ENCODE peak calls at places on chromosomes 3 and 15, in seven cellular contexts. E, Z, C, S, A, Y and X are unnamed samples.

GRCh38 chr3:32366638-32367368 is 24.9 kb upstream of the CMTM7 start:
- DNase-seq in E (no peak), A (no peak), C (no peak), Y (no peak), S (no peak), Z (no peak), X (no peak)

GRCh38 chr15:31932581-31932980 is 97.7 kb upstream of the CHRNA7 start:
- DNase-seq in Y (no peak), Z (no peak), A (no peak), E (no peak), S (no peak), C (no peak), X (no peak)

GRCh38 chr3:196788509-196788908 is 48.9 kb downstream of the PAK2 start:
- DNase-seq in Y (no peak), E (no peak), A (no peak), Z (no peak), S (no peak), C (no peak), X (no peak)

GRCh38 chr3:156817931-156818765 is 8.0 kb upstream of the LEKR1 start:
- DNase-seq in S (no peak), A (no peak), Y (no peak), E (no peak), Z (no peak), C (no peak), X (no peak)

GRCh38 chr3:41434781-41435180 is 235.5 kb downstream of the CTNNB1 start:
- DNase-seq in Y (no peak), E (no peak), A (no peak), C (no peak), Z (no peak), S (no peak), X (no peak)

GRCh38 chr15:48592221-48592731 is 53.2 kb downstream of the FBN1 start:
- DNase-seq in S (no peak), C (no peak), Z (peak), Y (peak), E (no peak), A (no peak), X (no peak)

GRCh38 chr15:69081310-69082004 is 67.0 kb downstream of the NOX5 start:
- DNase-seq in Y (no peak), A (peak), C (no peak), E (peak), S (no peak), Z (no peak), X (no peak)

GRCh38 chr15:75578206-75578947 is 738 bp downstream of the PTPN9 start:
- DNase-seq in A (peak), Z (no peak), C (no peak), Y (peak), S (peak), E (peak), X (no peak)

GRCh38 chr3:38397320-38397719 is 50.7 kb downstream of the XYLB start:
- DNase-seq in C (no peak), E (no peak), Y (peak), S (peak), A (no peak), Z (no peak), X (no peak)

GRCh38 chr3:176867681-176868663 is 329.3 kb downstream of the TBL1XR1 start:
- DNase-seq in Z (no peak), S (no peak), C (no peak), Y (peak), E (no peak), A (no peak), X (no peak)

GRCh38 chr3:2923390-2923789 is 186.8 kb downstream of the IL5RA start:
- DNase-seq in S (no peak), C (no peak), A (no peak), Y (peak), Z (no peak), E (no peak), X (no peak)

GRCh38 chr3:32360514-32360869 is 31.2 kb upstream of the CMTM7 start:
- DNase-seq in A (no peak), Y (no peak), C (no peak), Z (no peak), S (no peak), E (no peak), X (no peak)

GRCh38 chr15:80619677-80620076 is 75.4 kb upstream of the ABHD17C start:
- DNase-seq in Z (no peak), E (no peak), A (no peak), C (no peak), S (no peak), Y (peak), X (no peak)

GRCh38 chr3:138544546-138544945 is 49.5 kb downstream of the CEP70 start:
- DNase-seq in S (no peak), E (no peak), A (no peak), Y (no peak), Z (no peak), C (no peak), X (no peak)
- TF ChIP-seq CTCF in S (no peak), E (no peak), A (no peak), Y (no peak), Z (no peak), C (no peak), X (no peak)

GRCh38 chr15:70775160-70775559 is 11.8 kb upstream of the UACA start:
- DNase-seq in C (peak), S (no peak), A (no peak), Z (no peak), Y (no peak), E (no peak), X (no peak)

GRCh38 chr15:70772402-70772801 is 9.0 kb upstream of the UACA start:
- DNase-seq in C (no peak), A (no peak), Z (no peak), S (no peak), E (no peak), Y (no peak), X (no peak)

GRCh38 chr15:70781236-70781635 is 17.9 kb upstream of the UACA start:
- DNase-seq in E (no peak), S (no peak), C (no peak), A (no peak), Y (no peak), Z (no peak), X (no peak)

GRCh38 chr15:70778258-70779076 is 15.1 kb upstream of the UACA start:
- DNase-seq in S (no peak), A (no peak), E (no peak), Z (peak), Y (peak), C (peak), X (no peak)

GRCh38 chr15:70777156-70777926 is 14.0 kb upstream of the UACA start:
- DNase-seq in Z (no peak), Y (no peak), A (no peak), S (peak), E (no peak), C (no peak), X (no peak)
- H3K27ac ChIP-seq in Z (no peak), Y (no peak), A (no peak), S (no peak), E (peak), C (peak), X (no peak)

GRCh38 chr3:45654344-45654934 is 34.8 kb upstream of the SACM1L start:
- DNase-seq in E (peak), Y (no peak), C (no peak), Z (no peak), A (no peak), S (peak), X (no peak)

GRCh38 chr3:45657853-45658252 is 31.3 kb upstream of the SACM1L start:
- DNase-seq in A (no peak), C (no peak), E (no peak), Z (no peak), S (no peak), Y (no peak), X (no peak)

GRCh38 chr3:45659661-45660566 is 29.3 kb upstream of the SACM1L start:
- DNase-seq in C (peak), E (peak), A (peak), Y (peak), S (peak), Z (peak), X (no peak)

GRCh38 chr3:45655906-45656305 is 33.3 kb upstream of the SACM1L start:
- DNase-seq in Y (no peak), S (no peak), C (no peak), Z (no peak), A (no peak), E (no peak), X (no peak)

GRCh38 chr3:45656575-45657363 is 32.4 kb upstream of the SACM1L start:
- DNase-seq in C (peak), E (peak), Z (peak), S (peak), Y (peak), A (peak), X (peak)
- TF ChIP-seq CTCF in C (peak), E (peak), Z (peak), S (peak), Y (peak), A (peak), X (peak)

GRCh38 chr3:5292512-5292911 is 105.0 kb downstream of the EDEM1 start:
- DNase-seq in Z (no peak), A (no peak), E (no peak), Y (no peak), S (no peak), C (no peak), X (no peak)

GRCh38 chr3:5298453-5298852 is 110.9 kb downstream of the EDEM1 start:
- DNase-seq in C (no peak), Y (no peak), E (no peak), S (no peak), A (no peak), Z (no peak), X (no peak)

GRCh38 chr3:5296362-5296761 is 108.9 kb downstream of the EDEM1 start:
- DNase-seq in A (no peak), S (no peak), E (no peak), C (no peak), Y (no peak), Z (no peak), X (no peak)

GRCh38 chr3:5294360-5294759 is 106.9 kb downstream of the EDEM1 start:
- DNase-seq in Y (no peak), A (no peak), E (no peak), S (no peak), Z (no peak), C (no peak), X (no peak)

DNA sequence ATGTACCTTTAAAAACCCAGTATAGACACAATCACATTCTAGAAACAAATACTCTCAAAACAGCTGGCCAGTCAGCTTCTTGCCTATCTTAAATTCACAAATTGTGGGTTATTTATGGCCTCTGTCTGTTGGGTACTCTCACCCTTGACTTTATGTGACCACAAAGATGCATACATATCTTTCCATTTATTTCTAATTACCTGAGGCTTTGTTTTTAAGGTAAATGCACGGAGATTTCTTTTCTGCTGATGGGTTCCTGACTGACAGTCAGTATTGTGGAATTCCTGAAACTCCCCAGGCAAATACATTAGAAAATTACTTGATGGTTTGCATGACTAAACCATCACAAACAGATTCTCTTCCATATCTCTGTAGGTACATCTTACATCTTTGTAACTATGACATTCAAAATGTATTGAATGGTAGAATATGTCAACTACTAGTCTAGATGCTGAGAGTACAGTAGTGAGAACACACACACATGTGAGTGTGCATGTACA is 107.7 kb downstream of the EDEM1 start:
- DNase-seq in Y (no peak), E (no peak), Z (no peak), A (no peak), C (no peak), S (no peak), X (no peak)
- H3K27ac ChIP-seq in Y (no peak), E (no peak), Z (no peak), A (no peak), C (no peak), S (no peak), X (no peak)